ENCODE peak calls at places on chromosomes 4 and X, in eight cellular contexts. F is fibroblast of pulmonary artery, I is right atrium auricular region, E is ascending aorta, Y is astrocyte of the spinal cord, J is body of pancreas, N is aorta, C is GM23248. K is an unnamed sample.

GRCh38 chr4:16779028-16779675 is 119.3 kb downstream of the LDB2 start:
- DNase-seq in I (no peak), J (no peak), C (peak; percentile 60), N (no peak), E (no peak), Y (peak; percentile 93), F (peak; percentile 54), K (peak; percentile 65)

GRCh38 chrX:131332331-131332730 is 43.2 kb upstream of the IGSF1 start:
- DNase-seq in C (no peak), E (no peak), I (no peak), F (no peak), N (no peak), Y (no peak), J (no peak), K (no peak)

GRCh38 chrX:101025126-101025525 is 26.8 kb downstream of the TRMT2B start:
- DNase-seq in Y (no peak), J (no peak), F (no peak), I (no peak), N (no peak), C (peak; percentile 5), E (no peak), K (peak; percentile 1)

GRCh38 chr4:128488055-128488705 is 200.6 kb upstream of the PGRMC2 start:
- DNase-seq in F (no peak), C (no peak), Y (no peak), N (no peak), J (no peak), I (no peak), E (no peak), K (no peak)

GRCh38 chr4:37682701-37683401 is 3.3 kb downstream of the RELL1 start:
- DNase-seq in E (no peak), I (no peak), Y (no peak), C (no peak), F (no peak), J (no peak), N (no peak), K (no peak)

GRCh38 chr4:183532823-183533222 is 28.0 kb downstream of the ING2 start:
- DNase-seq in I (no peak), J (no peak), F (peak; percentile 31), Y (peak; percentile 61), N (no peak), C (no peak), E (no peak), K (peak; percentile 62)

GRCh38 chr4:135185256-135185655 is 983.7 kb upstream of the PABPC4L start:
- DNase-seq in J (no peak), E (no peak), F (no peak), C (no peak), N (no peak), I (no peak), Y (no peak), K (no peak)

GRCh38 chrX:21723814-21724213 is 34.1 kb downstream of the SMPX start:
- DNase-seq in F (no peak), N (no peak), C (no peak), E (no peak), Y (no peak), J (no peak), I (no peak), K (no peak)

GRCh38 chrX:13053171-13053570 is 8.8 kb upstream of the FAM9C start:
- DNase-seq in C (no peak), Y (no peak), J (no peak), I (no peak), N (no peak), E (no peak), F (no peak), K (no peak)

GRCh38 chr4:76626686-76627465 is 191.8 kb downstream of the SHROOM3 start:
- DNase-seq in N (no peak), F (peak; percentile 38), E (no peak), Y (no peak), J (no peak), I (no peak), C (no peak), K (no peak)

GRCh38 chr4:143240920-143241319 is 56.2 kb downstream of the USP38 start:
- DNase-seq in I (no peak), F (peak; percentile 3), N (no peak), Y (no peak), E (no peak), C (no peak), J (no peak), K (no peak)

GRCh38 chr4:73875401-73875800 is 6.2 kb downstream of the CXCL1 start:
- DNase-seq in N (no peak), Y (peak; percentile 36), F (no peak), J (no peak), C (peak; percentile 50), E (no peak), I (no peak), K (no peak)

GRCh38 chr4:43223820-43224219 is 331.3 kb downstream of the GRXCR1 start:
- DNase-seq in C (peak; percentile 3), J (no peak), F (peak; percentile 23), E (no peak), Y (no peak), N (no peak), I (no peak), K (no peak)

GRCh38 chrX:73683236-73683859 is 120.4 kb downstream of the CHIC1 start:
- DNase-seq in Y (peak; percentile 24), I (no peak), C (peak; percentile 75), F (peak; percentile 31), J (no peak), E (no peak), N (no peak), K (peak; percentile 29)

GRCh38 chrX:44944894-44945293 is 71.9 kb downstream of the KDM6A start:
- DNase-seq in N (no peak), C (no peak), J (no peak), F (no peak), I (no peak), E (no peak), Y (no peak), K (no peak)

GRCh38 chr4:58566260-58566659 is 1456.1 kb upstream of the IGFBP7 start:
- DNase-seq in I (no peak), J (no peak), Y (no peak), F (no peak), E (no peak), N (no peak), C (no peak), K (no peak)

GRCh38 chr4:23009093-23009492 is 316.4 kb downstream of the GBA3 start:
- DNase-seq in C (no peak), E (no peak), F (no peak), Y (no peak), J (no peak), I (no peak), N (no peak), K (no peak)

DNA sequence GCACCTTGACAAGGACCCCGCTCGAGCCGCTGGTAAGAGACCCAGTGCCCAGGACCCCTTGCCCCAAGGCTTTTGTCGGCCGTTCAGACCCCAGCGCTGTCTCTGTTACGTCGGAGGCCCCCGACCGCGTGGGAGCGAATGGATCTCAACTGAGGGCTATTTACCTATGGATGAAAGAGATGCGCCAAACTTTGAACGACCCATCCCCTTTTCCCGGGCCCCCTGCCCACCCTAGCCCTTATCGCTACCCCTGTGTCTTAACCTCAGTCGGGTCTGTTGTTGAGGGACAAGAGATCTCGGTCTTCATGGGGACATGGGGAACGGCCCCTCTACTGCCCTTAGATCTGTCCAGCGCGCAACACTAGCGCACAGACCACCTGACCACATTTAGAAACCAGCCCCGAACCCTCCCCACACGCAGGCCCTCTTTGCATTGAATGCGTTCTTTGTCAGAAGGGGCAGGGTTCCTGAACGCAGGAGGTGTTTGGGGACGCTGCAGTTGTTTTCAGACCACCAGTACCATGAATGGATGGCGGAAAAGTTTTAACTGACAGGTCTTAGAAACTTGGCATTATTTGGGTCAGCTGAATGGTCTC is 617 bp downstream of the ARL9 start:
- DNase-seq in Y (peak; percentile 25), N (no peak), E (no peak), J (no peak), F (no peak), C (peak; percentile 10), I (no peak), K (no peak)
- H3K4me3 ChIP-seq in Y (peak overlapping the region; percentile 62), N (no peak overlapping the region), E (peak overlapping the region; percentile 82), J (no peak overlapping the region), F (peak overlapping the region; percentile 67), C (peak overlapping the region; percentile 89), I (peak overlapping the region; percentile 42), K (peak overlapping the region; percentile 66)

GRCh38 chrX:25004040-25004439 is 11.7 kb downstream of the ARX start:
- DNase-seq in J (no peak), Y (no peak), F (no peak), N (no peak), C (no peak), E (no peak), I (no peak), K (no peak)

GRCh38 chrX:25001808-25002657 is 13.7 kb downstream of the ARX start:
- DNase-seq in Y (no peak), I (no peak), F (no peak), C (no peak), J (no peak), E (no peak), N (no peak), K (no peak)

GRCh38 chrX:25004485-25005032 is 11.2 kb downstream of the ARX start:
- DNase-seq in Y (no peak), F (no peak), J (no peak), E (no peak), N (no peak), I (no peak), C (no peak), K (no peak)

GRCh38 chrX:25002658-25003015 is 13.1 kb downstream of the ARX start:
- DNase-seq in Y (no peak), J (no peak), I (no peak), N (no peak), F (no peak), C (no peak), E (no peak), K (no peak)

GRCh38 chrX:25003066-25003849 is 12.5 kb downstream of the ARX start:
- DNase-seq in J (peak; percentile 32), Y (no peak), I (no peak), N (no peak), E (no peak), F (no peak), C (no peak), K (no peak)
- H3K4me3 ChIP-seq in J (no peak overlapping the region), Y (no peak overlapping the region), I (no peak overlapping the region), N (no peak overlapping the region), E (no peak overlapping the region), F (no peak overlapping the region), C (peak overlapping the region; percentile 18), K (no peak overlapping the region)

GRCh38 chr4:160423879-160424451 is 1321.1 kb downstream of the RAPGEF2 start:
- DNase-seq in C (no peak), Y (peak; percentile 59), I (no peak), E (no peak), N (no peak), F (peak; percentile 21), J (no peak), K (no peak)
- H3K4me3 ChIP-seq in C (no peak overlapping the region), Y (peak overlapping the region; percentile 6), I (no peak overlapping the region), E (no peak overlapping the region), N (no peak overlapping the region), F (no peak overlapping the region), J (no peak overlapping the region), K (no peak overlapping the region)

DNA sequence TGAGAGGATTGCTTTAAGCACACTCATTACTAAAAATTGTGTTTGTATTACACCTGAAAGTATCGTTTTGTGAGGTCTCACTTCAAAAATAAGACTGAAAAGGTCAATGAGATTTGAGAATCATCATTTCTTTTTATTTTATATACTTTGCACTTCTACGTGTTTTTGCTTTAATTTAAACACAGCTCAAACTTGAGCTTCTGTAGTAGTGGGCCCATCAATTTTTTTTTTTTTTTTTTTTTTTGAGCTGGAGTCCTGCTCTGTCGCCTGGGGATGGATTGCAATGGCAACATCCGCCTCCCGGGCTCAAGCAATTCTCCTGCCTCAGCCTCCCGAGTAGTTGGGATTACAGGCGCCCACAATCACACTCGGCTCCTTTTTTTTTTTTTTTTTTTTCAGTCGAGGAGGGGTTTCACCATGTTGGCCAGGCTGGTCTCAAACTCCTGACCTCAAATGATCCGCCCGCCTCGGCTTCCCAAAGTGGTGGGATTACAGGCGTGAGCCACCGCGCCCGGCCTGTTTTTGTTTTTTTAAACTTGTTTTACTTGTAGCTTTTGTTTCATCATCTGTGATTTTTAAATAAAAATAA is 1.5 kb downstream of the GSTCD start:
- DNase-seq in J (no peak), F (no peak), C (no peak), E (no peak), I (no peak), N (no peak), Y (no peak), K (no peak)
- H3K4me3 ChIP-seq in J (no peak overlapping the region), F (peak overlapping the region; percentile 58), C (peak overlapping the region; percentile 99), E (no peak overlapping the region), I (no peak overlapping the region), N (no peak overlapping the region), Y (no peak overlapping the region), K (peak overlapping the region; percentile 82)